ENCODE peak calls at places on chromosomes 16 and 17, in eight cellular contexts. L is sigmoid colon, X is tibial nerve, T is brain microvascular endothelial cell, W is stomach, C is foreskin fibroblast, Q is GM12878, I is neural crest cell. Y is an unnamed sample.

GRCh38 chr17:11488407-11488806 is 109.9 kb upstream of the DNAH9 start:
- DNase-seq in X (no peak), I (no peak), L (no peak), Q (no peak), C (no peak), W (no peak), T (no peak), Y (no peak)

GRCh38 chr17:55168970-55169687 is 95.6 kb upstream of the HLF start:
- DNase-seq in W (no peak), I (no peak), L (no peak), Q (peak), C (no peak), X (no peak), T (no peak), Y (no peak)

GRCh38 chr17:11950771-11951519 is 46.3 kb downstream of the ZNF18 start:
- DNase-seq in C (no peak), I (no peak), L (no peak), X (no peak), Q (no peak), W (no peak), T (no peak), Y (peak)

GRCh38 chr16:70746708-70747424 is 54.1 kb downstream of the VAC14 start:
- DNase-seq in C (peak), L (peak), Q (no peak), I (no peak), T (peak), W (peak), X (peak), Y (peak)

GRCh38 chr17:74280093-74280513 is 6.1 kb downstream of the DNAI2 start:
- DNase-seq in X (no peak), C (no peak), I (no peak), L (no peak), T (no peak), Q (no peak), W (no peak), Y (no peak)

GRCh38 chr16:54687043-54687655 is 243.5 kb upstream of the IRX5 start:
- DNase-seq in W (no peak), C (no peak), I (no peak), L (no peak), X (no peak), T (no peak), Q (no peak), Y (no peak)

GRCh38 chr17:77729587-77729986 is 228.9 kb upstream of the TNRC6C start:
- DNase-seq in I (no peak), Q (no peak), X (no peak), C (no peak), W (no peak), T (no peak), L (no peak), Y (no peak)

GRCh38 chr17:74259667-74260524 is 14.1 kb upstream of the DNAI2 start:
- DNase-seq in C (no peak), W (no peak), X (no peak), Q (no peak), L (no peak), I (no peak), T (no peak), Y (no peak)

GRCh38 chr17:64084940-64085649 is 44.8 kb downstream of the ERN1 start:
- DNase-seq in C (peak), T (no peak), L (no peak), W (no peak), I (no peak), X (no peak), Q (no peak), Y (no peak)

GRCh38 chr17:64085650-64086005 is 44.3 kb downstream of the ERN1 start:
- DNase-seq in I (no peak), X (no peak), W (no peak), Q (no peak), T (no peak), C (no peak), L (no peak), Y (no peak)

GRCh38 chr17:64084086-64084939 is 45.6 kb downstream of the ERN1 start:
- DNase-seq in X (no peak), C (peak), I (no peak), Q (no peak), W (peak), L (no peak), T (no peak), Y (peak)

GRCh38 chr17:64090144-64090543 is 39.8 kb downstream of the ERN1 start:
- DNase-seq in Q (no peak), I (no peak), W (no peak), C (no peak), X (no peak), L (no peak), T (no peak), Y (no peak)

GRCh38 chr17:64087252-64088005 is 42.5 kb downstream of the ERN1 start:
- DNase-seq in C (no peak), Q (no peak), W (no peak), L (no peak), I (no peak), T (no peak), X (no peak), Y (no peak)
- TF ChIP-seq CTCF in C (no peak), Q (no peak), W (no peak), L (no peak), I (no peak), T (no peak), X (no peak), Y (no peak)

GRCh38 chr16:74225278-74225677 is 71.3 kb upstream of the PSMD7 start:
- DNase-seq in C (no peak), X (no peak), I (no peak), T (no peak), L (no peak), W (no peak), Q (no peak), Y (no peak)
- TF ChIP-seq CTCF in C (no peak), X (no peak), I (no peak), T (no peak), L (no peak), W (no peak), Q (no peak), Y (no peak)

GRCh38 chr17:80854220-80854619 is 137.4 kb upstream of the CHMP6 start:
- DNase-seq in T (no peak), C (no peak), X (no peak), L (peak), I (no peak), W (no peak), Q (no peak), Y (no peak)
- TF ChIP-seq CTCF in T (no peak), C (no peak), X (no peak), L (no peak), I (no peak), W (no peak), Q (no peak), Y (no peak)

DNA sequence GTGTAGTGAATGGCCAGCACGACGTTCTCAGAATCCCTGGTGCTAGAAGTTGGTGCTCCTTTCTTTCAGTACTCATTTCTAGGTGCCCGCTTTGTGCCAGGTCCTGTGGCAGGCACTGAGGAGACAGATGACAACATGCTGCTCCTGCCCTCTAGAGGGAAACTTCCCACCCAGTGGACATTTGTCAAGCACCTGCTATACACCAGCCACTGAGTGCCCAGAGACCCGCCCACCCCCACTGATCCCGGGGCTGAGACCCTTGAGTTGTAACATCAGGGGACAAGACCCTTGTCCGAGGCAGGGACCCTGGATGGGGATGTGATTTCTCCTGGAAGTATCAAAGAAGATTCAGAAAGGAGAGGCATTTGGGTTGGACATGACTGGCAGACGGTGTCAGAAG is 25.1 kb downstream of the UNC13D start:
- DNase-seq in X (no peak), L (no peak), W (no peak), C (no peak), Q (no peak), I (no peak), T (no peak), Y (no peak)
- TF ChIP-seq CTCF in X (no peak), L (no peak), W (no peak), C (no peak), Q (no peak), I (no peak), T (no peak), Y (no peak)